ENCODE peak calls at places on chromosomes 6 and 20, in ten cellular contexts. U is CD8-positive, alpha-beta T cell; K is DMS153; S is stimulated activated CD4-positive, alpha-beta T cell treated with anti-CD3 and anti-CD28 coated beads, TNF-alpha, amount 100 ng/mL, for 1 hour; V is CD8-positive, alpha-beta memory T cell; N is activated CD4-positive, alpha-beta T cell treated with anti-CD3 and anti-CD28 coated beads, Interleukin-2, amount 10 ng/mL, durations not matched to agents 7 days and 5 days; M is amygdala; O is endothelial cell; F is hippocampal formation; I is EL. R is an unnamed sample.

GRCh38 chr6:34284563-34285545 is 36.0 kb upstream of the SMIM29 start:
- DNase-seq in U (no peak), K (no peak), S (no peak), V (no peak), N (no peak), M (peak; percentile 58), O (no peak), F (peak; percentile 42), I (peak; percentile 16), R (no peak)

GRCh38 chr20:17640875-17641378 is 41.1 kb downstream of the RRBP1 start:
- DNase-seq in U (no peak), K (no peak), S (no peak), V (no peak), N (no peak), M (no peak), O (no peak), F (no peak), I (no peak), R (no peak)

GRCh38 chr6:34414999-34415858 is 10.6 kb downstream of the RPS10 start:
- DNase-seq in U (peak; percentile 6), K (peak; percentile 36), S (no peak), V (peak; percentile 50), N (peak; percentile 54), M (peak; percentile 81), O (peak; percentile 9), F (peak; percentile 41), I (peak; percentile 53), R (peak; percentile 38)

GRCh38 chr6:74073429-74073828 is 377.4 kb downstream of the CD109 start:
- DNase-seq in U (no peak), K (no peak), S (no peak), V (no peak), N (no peak), M (no peak), O (no peak), F (no peak), I (peak; percentile 58), R (no peak)

GRCh38 chr20:25437153-25437581 is 29.7 kb downstream of the GINS1 start:
- DNase-seq in U (no peak), K (no peak), S (no peak), V (no peak), N (no peak), M (no peak), O (no peak), F (no peak), I (peak; percentile 15), R (no peak)

GRCh38 chr6:137283940-137284910 is 65.0 kb upstream of the IFNGR1 start:
- DNase-seq in U (no peak), K (no peak), S (no peak), V (no peak), N (no peak), M (peak; percentile 15), O (no peak), F (no peak), I (no peak), R (no peak)

GRCh38 chr6:14066782-14067406 is 50.7 kb upstream of the CD83 start:
- DNase-seq in U (no peak), K (peak; percentile 48), S (no peak), V (peak; percentile 43), N (peak; percentile 21), M (peak; percentile 7), O (peak; percentile 7), F (no peak), I (peak; percentile 76), R (no peak)

GRCh38 chr6:134735461-134735860 is 214.4 kb downstream of the ALDH8A1 start:
- DNase-seq in U (no peak), K (no peak), S (no peak), V (no peak), N (no peak), M (no peak), O (no peak), F (no peak), I (no peak), R (no peak)

GRCh38 chr6:85690071-85690470 is 47.4 kb upstream of the SYNCRIP start:
- DNase-seq in U (no peak), K (no peak), S (no peak), V (no peak), N (no peak), M (no peak), O (no peak), F (no peak), I (no peak), R (no peak)

GRCh38 chr6:11653028-11653583 is 115.6 kb downstream of the TMEM170B start:
- DNase-seq in U (peak; percentile 14), K (no peak), S (no peak), V (no peak), N (peak; percentile 53), M (no peak), O (peak; percentile 40), F (no peak), I (peak; percentile 98), R (no peak)

GRCh38 chr6:170086639-170087420 is 204.0 kb downstream of the DLL1 start:
- DNase-seq in U (no peak), K (no peak), S (no peak), V (peak; percentile 14), N (no peak), M (no peak), O (no peak), F (no peak), I (no peak), R (no peak)

GRCh38 chr20:16011061-16011460 is 562.2 kb downstream of the KIF16B start:
- DNase-seq in U (no peak), K (no peak), S (no peak), V (no peak), N (no peak), M (no peak), O (no peak), F (no peak), I (no peak), R (no peak)

GRCh38 chr6:46453756-46454316 is 37.4 kb downstream of the RCAN2 start:
- DNase-seq in U (no peak), K (no peak), S (no peak), V (no peak), N (no peak), M (no peak), O (no peak), F (no peak), I (peak; percentile 62), R (no peak)

GRCh38 chr20:63016514-63017075 is 9.8 kb upstream of the BHLHE23 start:
- DNase-seq in U (no peak), K (no peak), S (no peak), V (no peak), N (no peak), M (no peak), O (no peak), F (no peak), I (no peak), R (no peak)

GRCh38 chr6:6246539-6246938 is 73.9 kb downstream of the F13A1 start:
- DNase-seq in U (no peak), K (no peak), S (no peak), V (no peak), N (no peak), M (no peak), O (no peak), F (no peak), I (no peak), R (no peak)

GRCh38 chr20:23212011-23212410 is 125.9 kb upstream of the CD93 start:
- DNase-seq in U (no peak), K (no peak), S (no peak), V (no peak), N (no peak), M (no peak), O (no peak), F (no peak), I (no peak), R (no peak)

GRCh38 chr6:138817799-138818198 is 21.9 kb downstream of the ECT2L start:
- DNase-seq in U (no peak), K (peak; percentile 97), S (no peak), V (no peak), N (no peak), M (no peak), O (no peak), F (no peak), I (peak; percentile 78), R (no peak)

GRCh38 chr6:656460-657252 is at the start of gene HUS1B:
- DNase-seq in U (no peak), K (no peak), S (no peak), V (no peak), N (no peak), M (no peak), O (no peak), F (no peak), I (no peak), R (no peak)

GRCh38 chr6:30689985-30690384 is 799 bp downstream of the NRM start:
- DNase-seq in U (no peak), K (no peak), S (no peak), V (no peak), N (no peak), M (no peak), O (no peak), F (no peak), I (no peak), R (no peak)

GRCh38 chr6:5525209-5525608 is 263.9 kb downstream of the FARS2 start:
- DNase-seq in U (no peak), K (no peak), S (no peak), V (no peak), N (no peak), M (no peak), O (no peak), F (no peak), I (peak; percentile 43), R (no peak)

GRCh38 chr6:25889877-25890853 is 16.1 kb upstream of the SLC17A3 start:
- DNase-seq in U (no peak), K (peak; percentile 40), S (no peak), V (no peak), N (peak; percentile 15), M (peak; percentile 54), O (peak; percentile 58), F (peak; percentile 4), I (peak; percentile 62), R (no peak)

GRCh38 chr6:163964778-163965177 is 550.3 kb downstream of the QKI start:
- DNase-seq in U (no peak), K (peak; percentile 10), S (no peak), V (no peak), N (no peak), M (no peak), O (no peak), F (no peak), I (no peak), R (no peak)

R was measured in thoracic aorta.